ENCODE peak calls at places on chromosomes 6 and 20, in four cellular contexts. C is fibroblast of lung, A is Calu3, B is psoas muscle. H is an unnamed sample.

GRCh38 chr6:41887355-41887754 is 7.8 kb downstream of the USP49 start:
- DNase-seq in C (no peak), A (no peak), B (no peak), H (no peak)

GRCh38 chr6:155872961-155873360 is 417.3 kb upstream of the NOX3 start:
- DNase-seq in C (no peak), A (no peak), B (no peak), H (no peak)

GRCh38 chr6:28522594-28523557 is 2.8 kb upstream of the GPX5 start:
- DNase-seq in C (no peak), A (no peak), B (no peak), H (no peak)

GRCh38 chr20:61835301-61835700 is 230.4 kb downstream of the TAF4 start:
- DNase-seq in C (no peak), A (no peak), B (peak; percentile 15), H (no peak)

GRCh38 chr6:89162047-89162371 is 16.2 kb downstream of the PM20D2 start:
- DNase-seq in C (no peak), A (no peak), B (no peak), H (no peak)

GRCh38 chr6:63764318-63764916 is 128.8 kb downstream of the PHF3 start:
- DNase-seq in C (peak; percentile 69), A (no peak), B (no peak), H (peak; percentile 15)

GRCh38 chr20:17661121-17661744 is 20.8 kb downstream of the RRBP1 start:
- DNase-seq in C (no peak), A (no peak), B (no peak), H (no peak)

GRCh38 chr6:408599-409102 is 17.1 kb downstream of the IRF4 start:
- DNase-seq in C (peak; percentile 48), A (no peak), B (no peak), H (no peak)

GRCh38 chr20:1357921-1358671 is 29.2 kb upstream of the SDCBP2 start:
- DNase-seq in C (peak; percentile 56), A (no peak), B (no peak), H (no peak)

GRCh38 chr6:44342489-44342888 is at the start of gene SPATS1:
- DNase-seq in C (no peak), A (no peak), B (peak; percentile 52), H (no peak)

GRCh38 chr6:35719407-35719829 is 17.4 kb upstream of the ARMC12 start:
- DNase-seq in C (no peak), A (no peak), B (no peak), H (no peak)

GRCh38 chr20:719068-719467 is 43.5 kb upstream of the SCRT2 start:
- DNase-seq in C (no peak), A (no peak), B (no peak), H (no peak)

GRCh38 chr20:10669843-10670446 is 3.9 kb downstream of the JAG1 start:
- DNase-seq in C (no peak), A (no peak), B (no peak), H (no peak)

GRCh38 chr20:10670521-10671220 is 3.1 kb downstream of the JAG1 start:
- DNase-seq in C (peak; percentile 41), A (no peak), B (no peak), H (no peak)

GRCh38 chr20:10671850-10672578 is 1.8 kb downstream of the JAG1 start:
- DNase-seq in C (peak; percentile 72), A (no peak), B (peak; percentile 89), H (no peak)

GRCh38 chr20:10672579-10673127 is 1.1 kb downstream of the JAG1 start:
- DNase-seq in C (peak; percentile 65), A (no peak), B (peak; percentile 74), H (no peak)

DNA sequence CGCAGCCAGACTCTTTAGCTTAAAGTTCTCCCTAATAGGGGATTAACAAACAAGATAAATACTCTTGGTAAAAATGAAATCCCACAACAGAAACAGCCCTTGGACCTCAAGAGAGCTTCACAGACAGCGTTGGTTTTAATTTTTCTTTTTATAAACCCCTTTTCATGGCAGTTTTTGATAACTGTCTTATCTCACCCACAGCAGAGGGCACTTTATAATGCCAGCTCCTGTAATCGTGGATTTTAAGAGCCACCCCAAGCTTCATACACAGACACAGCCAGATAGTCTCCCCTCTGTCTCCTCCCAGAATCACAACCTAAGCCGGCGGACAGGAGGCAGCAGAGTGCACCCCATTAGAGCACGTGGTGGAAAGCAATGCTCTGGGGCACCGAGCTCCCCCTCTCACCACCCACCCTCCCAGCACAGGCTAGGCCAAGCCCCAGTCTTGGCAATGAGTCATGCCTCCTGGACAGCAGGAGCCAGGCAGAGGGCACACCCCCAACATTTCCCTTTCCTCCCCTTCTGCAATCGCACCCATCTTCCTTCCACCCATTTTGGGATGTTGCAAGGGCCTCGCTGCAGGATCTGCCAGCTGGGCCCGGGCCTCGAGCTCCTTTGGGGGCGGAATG is 2.5 kb downstream of the JAG1 start:
- DNase-seq in C (peak; percentile 98), A (peak; percentile 83), B (no peak), H (peak; percentile 90)
- TF ChIP-seq CTCF in C (peak; percentile 76), A (no peak), B (peak; percentile 17), H (peak; percentile 83)

GRCh38 chr20:43570496-43570895 is 11.7 kb downstream of the SGK2 start:
- DNase-seq in C (no peak), A (no peak), B (no peak), H (no peak)

GRCh38 chr20:43569282-43569681 is 10.5 kb downstream of the SGK2 start:
- DNase-seq in C (no peak), A (no peak), B (no peak), H (no peak)

GRCh38 chr20:43572891-43573290 is 14.1 kb downstream of the SGK2 start:
- DNase-seq in C (no peak), A (no peak), B (no peak), H (no peak)

GRCh38 chr20:43571771-43572170 is 12.9 kb downstream of the SGK2 start:
- DNase-seq in C (no peak), A (no peak), B (no peak), H (no peak)

DNA sequence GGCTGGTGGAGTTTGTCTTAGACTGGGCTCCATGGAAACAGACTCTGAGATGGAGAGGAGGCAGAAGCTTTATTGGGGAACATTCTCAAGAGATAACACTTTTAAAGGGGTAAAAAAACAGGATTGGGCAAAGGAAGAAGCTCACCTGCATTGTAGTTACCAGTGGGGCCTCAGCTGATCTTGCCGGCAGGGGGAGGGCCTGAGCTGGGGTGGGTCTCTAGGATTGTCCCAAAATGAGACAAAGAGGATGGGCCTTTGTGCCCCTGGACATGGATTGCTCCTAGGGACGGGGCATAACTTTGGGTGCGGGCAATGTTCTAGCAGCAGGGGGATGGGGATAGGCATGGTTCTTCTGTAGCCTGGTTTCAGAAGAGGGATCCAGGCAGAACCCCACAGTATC is 12.5 kb downstream of the SGK2 start:
- DNase-seq in C (no peak), A (no peak), B (no peak), H (no peak)
- TF ChIP-seq CTCF in C (no peak), A (no peak), B (no peak), H (no peak)

GRCh38 chr6:139109558-139109957 is 25.3 kb upstream of the HECA start:
- DNase-seq in C (peak; percentile 35), A (no peak), B (no peak), H (no peak)
- TF ChIP-seq CTCF in C (no peak), A (no peak), B (peak; percentile 27), H (peak; percentile 38)

GRCh38 chr20:49786671-49787370 is 25.8 kb upstream of the SLC9A8 start:
- DNase-seq in C (peak; percentile 34), A (no peak), B (no peak), H (no peak)
- TF ChIP-seq CTCF in C (peak; percentile 35), A (peak; percentile 59), B (peak; percentile 19), H (peak; percentile 41)

GRCh38 chr20:53291548-53291947 is 302.1 kb downstream of the ZNF217 start:
- DNase-seq in C (no peak), A (peak; percentile 16), B (no peak), H (no peak)
- TF ChIP-seq CTCF in C (no peak), A (no peak), B (no peak), H (no peak)

GRCh38 chr6:108078191-108078590 is 3.6 kb upstream of the OSTM1 start:
- DNase-seq in C (no peak), A (no peak), B (no peak), H (no peak)
- TF ChIP-seq CTCF in C (no peak), A (no peak), B (no peak), H (no peak)